ENCODE peak calls at places on chromosomes 2 and 18, in nine cellular contexts. D, A, W, Q, I, B, R, L and N are unnamed samples.
A peak's percentile ranks its signal among the peaks of the same experiment; 100 is the strongest.

GRCh38 chr18:56789004-56789888 is 138.1 kb downstream of the WDR7 start:
- DNase-seq in L (peak; percentile 54), B (no peak), I (no peak), A (no peak), W (peak; percentile 81), R (no peak), D (no peak), Q (no peak), N (peak; percentile 59)

GRCh38 chr2:179412116-179412515 is 147.5 kb upstream of the SESTD1 start:
- DNase-seq in A (no peak), I (no peak), W (no peak), R (peak; percentile 40), B (no peak), Q (no peak), D (peak; percentile 21), L (no peak), N (no peak)

GRCh38 chr18:77062518-77063003 is 70.0 kb downstream of the MBP start:
- DNase-seq in R (peak; percentile 96), L (no peak), D (peak; percentile 97), I (no peak), Q (no peak), A (no peak), W (no peak), B (no peak), N (no peak)

GRCh38 chr18:72235422-72235821 is 308.7 kb downstream of the CBLN2 start:
- DNase-seq in R (no peak), Q (no peak), L (peak; percentile 82), W (no peak), A (no peak), B (no peak), I (no peak), D (no peak), N (peak; percentile 9)

GRCh38 chr2:60432202-60432601 is 121.3 kb downstream of the BCL11A start:
- DNase-seq in D (no peak), W (no peak), B (no peak), R (no peak), A (no peak), Q (no peak), L (no peak), I (no peak), N (no peak)

GRCh38 chr18:24014062-24014985 is at the start of gene TTC39C:
- DNase-seq in Q (peak; percentile 80), B (peak; percentile 54), W (peak; percentile 74), I (peak; percentile 24), D (peak; percentile 69), R (peak; percentile 82), A (peak; percentile 86), L (peak; percentile 75), N (peak; percentile 55)

GRCh38 chr2:105307550-105307949 is 22.0 kb downstream of the TGFBRAP1 start:
- DNase-seq in A (no peak), D (no peak), W (no peak), B (no peak), R (no peak), I (no peak), Q (no peak), L (no peak), N (no peak)

GRCh38 chr2:110748489-110748867 is 16.1 kb downstream of the ACOXL start:
- DNase-seq in D (peak; percentile 81), L (peak; percentile 30), Q (no peak), A (no peak), R (peak; percentile 84), I (no peak), W (no peak), B (no peak), N (peak; percentile 82)

GRCh38 chr18:2513616-2514015 is 57.7 kb downstream of the METTL4 start:
- DNase-seq in R (peak; percentile 27), W (no peak), I (no peak), D (no peak), Q (no peak), L (no peak), A (no peak), B (no peak), N (peak; percentile 57)

GRCh38 chr2:53827398-53828175 is 32.2 kb downstream of the GPR75 start:
- DNase-seq in A (no peak), Q (no peak), D (peak; percentile 53), B (no peak), R (peak; percentile 69), L (peak; percentile 47), W (peak; percentile 66), I (no peak), N (no peak)

GRCh38 chr2:205850172-205850571 is 167.9 kb downstream of the NRP2 start:
- DNase-seq in B (no peak), Q (no peak), I (no peak), D (no peak), R (no peak), W (no peak), L (no peak), A (no peak), N (no peak)

GRCh38 chr2:20914771-20915170 is 91.9 kb upstream of the LDAH start:
- DNase-seq in R (no peak), W (no peak), B (no peak), L (no peak), Q (no peak), D (no peak), A (no peak), I (no peak), N (no peak)

GRCh38 chr2:223285505-223286265 is 233.7 kb downstream of the KCNE4 start:
- DNase-seq in B (no peak), L (no peak), D (no peak), A (no peak), Q (no peak), I (no peak), W (no peak), R (no peak), N (no peak)

GRCh38 chr2:236658974-236659757 is 89.5 kb downstream of the ACKR3 start:
- DNase-seq in D (no peak), L (no peak), Q (no peak), A (no peak), B (no peak), I (no peak), W (no peak), R (no peak), N (no peak)

GRCh38 chr2:49248506-49248905 is 94.2 kb upstream of the FSHR start:
- DNase-seq in L (no peak), I (no peak), W (no peak), D (peak; percentile 97), B (no peak), A (no peak), R (peak; percentile 97), Q (no peak), N (peak; percentile 39)

GRCh38 chr2:191935247-191935646 is 88.4 kb upstream of the CAVIN2 start:
- DNase-seq in A (peak; percentile 56), D (no peak), I (no peak), Q (no peak), W (no peak), L (no peak), R (no peak), B (no peak), N (peak; percentile 95)

GRCh38 chr2:68737717-68738116 is 3.1 kb downstream of the ARHGAP25 start:
- DNase-seq in R (no peak), W (no peak), A (no peak), Q (no peak), I (no peak), B (no peak), D (no peak), L (no peak), N (no peak)

GRCh38 chr2:68733365-68733764 is 1.2 kb upstream of the ARHGAP25 start:
- DNase-seq in A (no peak), I (no peak), L (no peak), D (no peak), B (no peak), Q (no peak), R (no peak), W (no peak), N (no peak)

GRCh38 chr2:68734688-68735525 is at the start of gene ARHGAP25:
- DNase-seq in B (no peak), L (no peak), R (no peak), A (no peak), Q (no peak), W (no peak), I (no peak), D (no peak), N (no peak)

GRCh38 chr2:68734176-68734575 is 435 bp upstream of the ARHGAP25 start:
- DNase-seq in A (no peak), L (no peak), Q (no peak), R (no peak), W (no peak), I (no peak), B (no peak), D (no peak), N (no peak)

DNA sequence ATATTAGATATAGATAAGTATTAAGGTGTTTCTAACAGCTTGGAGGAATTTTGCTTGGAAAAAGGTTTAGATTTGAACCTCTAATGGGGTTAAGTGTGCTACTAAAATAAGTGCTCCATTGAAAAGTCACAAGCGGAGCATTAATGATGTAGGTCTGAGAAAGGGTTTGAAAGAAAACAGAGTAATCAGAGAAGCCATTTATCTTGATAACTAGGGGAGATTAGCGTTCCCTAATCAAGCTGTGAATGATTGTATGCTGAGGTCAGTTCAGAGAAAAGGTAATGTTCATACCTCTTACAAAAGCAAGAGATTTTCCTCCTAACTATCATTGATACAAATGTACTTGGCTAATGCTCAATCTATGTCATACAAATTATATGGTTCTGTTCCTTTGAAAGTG is 1.5 kb downstream of the ARHGAP25 start:
- DNase-seq in I (no peak), W (no peak), R (no peak), L (no peak), A (no peak), B (no peak), D (no peak), Q (no peak), N (no peak)
- H3K4me1 ChIP-seq in I (no peaks in the 10 kb centered on the region), W (no peaks in the 10 kb centered on the region), R (peaks cover under 1% of the 10 kb centered on the region), L (no peaks in the 10 kb centered on the region), A (peaks cover 43% of the 10 kb centered on the region), B (no peaks in the 10 kb centered on the region), D (peaks cover 10% of the 10 kb centered on the region), Q (no peaks in the 10 kb centered on the region), N (peaks cover 22% of the 10 kb centered on the region)

GRCh38 chr2:199659207-199659606 is 191.8 kb downstream of the FTCDNL1 start:
- DNase-seq in B (no peak), L (peak; percentile 89), R (peak; percentile 56), D (peak; percentile 24), I (no peak), W (peak; percentile 92), A (peak; percentile 50), Q (peak; percentile 27), N (peak; percentile 35)
- H3K4me3 ChIP-seq in B (peak overlapping the region; percentile 15), L (peak overlapping the region; percentile 39), R (peak overlapping the region; percentile 7), D (peak overlapping the region; percentile 53), I (peak overlapping the region; percentile 55), W (peak overlapping the region; percentile 48), A (peak overlapping the region; percentile 12), Q (peak overlapping the region; percentile 8), N (peak overlapping the region; percentile 42)

GRCh38 chr2:101805146-101806088 is 107.9 kb downstream of the MAP4K4 start:
- DNase-seq in B (no peak), A (no peak), L (no peak), W (peak; percentile 30), I (no peak), R (peak; percentile 83), D (peak; percentile 83), Q (no peak), N (peak; percentile 44)
- H3K4me1 ChIP-seq in B (no peaks in the 10 kb centered on the region), A (peaks cover 52% of the 10 kb centered on the region), L (peaks cover 42% of the 10 kb centered on the region), W (peaks cover 67% of the 10 kb centered on the region), I (peaks cover 23% of the 10 kb centered on the region), R (peaks cover 28% of the 10 kb centered on the region), D (peaks cover 50% of the 10 kb centered on the region), Q (peaks cover 14% of the 10 kb centered on the region), N (peaks cover 56% of the 10 kb centered on the region)

GRCh38 chr2:11292464-11293255 is 51.8 kb downstream of the ROCK2 start:
- DNase-seq in R (peak; percentile 75), Q (no peak), A (no peak), L (peak; percentile 10), W (peak; percentile 54), D (peak; percentile 72), B (no peak), I (no peak), N (no peak)
- H3K4me3 ChIP-seq in R (no peak overlapping the region), Q (no peak overlapping the region), A (no peak overlapping the region), L (no peak overlapping the region), W (no peak overlapping the region), D (no peak overlapping the region), B (no peak overlapping the region), I (no peak overlapping the region), N (no peak overlapping the region)